ENCODE peak calls at places on chromosomes 11 and 22, in six cellular contexts. O is hippocampal formation; S is activated CD4-positive, alpha-beta T cell treated with anti-CD3 and anti-CD28 coated beads, Interleukin-2, amount 50 U/mL, for 1 hour; J is AG08395; X is T-helper 2 cell; M is iPS-NIHi11. Q is an unnamed sample.

GRCh38 chr11:114226283-114226859 is 69.8 kb upstream of the NNMT start:
- DNase-seq in O (no peak), S (no peak), J (no peak), X (no peak), M (no peak), Q (no peak)

GRCh38 chr11:63804259-63804658 is 9.0 kb upstream of the SPINDOC start:
- DNase-seq in O (no peak), S (no peak), J (no peak), X (no peak), M (no peak), Q (no peak)

GRCh38 chr11:31355131-31355530 is 14.4 kb downstream of the DCDC1 start:
- DNase-seq in O (no peak), S (no peak), J (no peak), X (no peak), M (no peak), Q (no peak)

GRCh38 chr11:77882396-77882795 is 61.5 kb downstream of the AAMDC start:
- DNase-seq in O (no peak), S (no peak), J (no peak), X (no peak), M (no peak), Q (no peak)

GRCh38 chr11:93903989-93904388 is 53.6 kb upstream of the VSTM5 start:
- DNase-seq in O (no peak), S (no peak), J (no peak), X (no peak), M (peak), Q (no peak)

GRCh38 chr11:76444384-76445121 is at the start of gene EMSY:
- DNase-seq in O (peak), S (peak), J (peak), X (peak), M (peak), Q (peak)

GRCh38 chr11:100630898-100631297 is 56.2 kb upstream of the ARHGAP42 start:
- DNase-seq in O (no peak), S (no peak), J (no peak), X (no peak), M (no peak), Q (no peak)

GRCh38 chr22:46793497-46793896 is 31.0 kb downstream of the TBC1D22A start:
- DNase-seq in O (no peak), S (no peak), J (no peak), X (no peak), M (no peak), Q (no peak)

GRCh38 chr11:73114110-73114834 is 27.8 kb downstream of the FCHSD2 start:
- DNase-seq in O (no peak), S (no peak), J (no peak), X (no peak), M (no peak), Q (no peak)

GRCh38 chr11:19935507-19935906 is 222.9 kb downstream of the NAV2 start:
- DNase-seq in O (no peak), S (no peak), J (peak), X (no peak), M (peak), Q (no peak)

GRCh38 chr11:13030857-13031256 is 21.7 kb downstream of the RASSF10 start:
- DNase-seq in O (no peak), S (no peak), J (no peak), X (no peak), M (no peak), Q (no peak)

GRCh38 chr11:74927496-74927895 is 21.4 kb downstream of the XRRA1 start:
- DNase-seq in O (no peak), S (no peak), J (peak), X (no peak), M (no peak), Q (no peak)

GRCh38 chr11:61474234-61474633 is 34.3 kb upstream of the LRRC10B start:
- DNase-seq in O (no peak), S (no peak), J (no peak), X (no peak), M (no peak), Q (no peak)

GRCh38 chr22:39148727-39149535 is 3.5 kb downstream of the CBX7 start:
- DNase-seq in O (peak), S (peak), J (no peak), X (peak), M (peak), Q (peak)

GRCh38 chr22:20130319-20130718 is 1.3 kb upstream of the ZDHHC8 start:
- DNase-seq in O (no peak), S (no peak), J (no peak), X (no peak), M (no peak), Q (no peak)

GRCh38 chr22:38070250-38070921 is 13.2 kb downstream of the PICK1 start:
- DNase-seq in O (no peak), S (no peak), J (no peak), X (no peak), M (no peak), Q (no peak)

GRCh38 chr11:12864316-12865156 is 144.6 kb upstream of the RASSF10 start:
- DNase-seq in O (no peak), S (no peak), J (peak), X (no peak), M (peak), Q (no peak)

GRCh38 chr11:116217006-116217405 is 555.8 kb downstream of the BUD13 start:
- DNase-seq in O (no peak), S (no peak), J (peak), X (no peak), M (peak), Q (no peak)

GRCh38 chr11:35918716-35919115 is 25.1 kb upstream of the LDLRAD3 start:
- DNase-seq in O (no peak), S (no peak), J (no peak), X (no peak), M (no peak), Q (no peak)

GRCh38 chr11:6566704-6567370 is 36.6 kb downstream of the RRP8 start:
- DNase-seq in O (no peak), S (no peak), J (no peak), X (no peak), M (no peak), Q (no peak)

Q was measured in CD8-positive, alpha-beta memory T cell.